ENCODE peak calls at places on chromosomes 1 and 21, in ten cellular contexts. K, I, B, O, H, M, X, C, J and A are unnamed samples. For H3K4me1 and H3K27me3, the result is how much of the 10 kb centered on the place peaks cover.

GRCh38 chr21:46188226-46189212 is 4.3 kb upstream of the SPATC1L start:
- DNase-seq in O (peak), H (peak), C (no peak), M (peak), X (no peak), K (peak), I (no peak), B (no peak), J (peak), A (peak)

GRCh38 chr1:64269558-64269884 is 66.1 kb downstream of the UBE2U start:
- DNase-seq in K (peak), C (no peak), J (no peak), X (no peak), H (no peak), M (no peak), B (no peak), O (no peak), I (no peak), A (no peak)

GRCh38 chr21:26116456-26117011 is 54.0 kb downstream of the APP start:
- DNase-seq in J (no peak), O (no peak), H (no peak), X (no peak), C (no peak), K (peak), B (no peak), M (peak), I (no peak), A (no peak)

GRCh38 chr1:216587715-216588114 is 135.5 kb downstream of the ESRRG start:
- DNase-seq in J (no peak), O (no peak), C (no peak), M (no peak), K (no peak), B (no peak), H (no peak), I (no peak), X (no peak), A (no peak)

GRCh38 chr21:31665397-31665796 is 5.9 kb downstream of the SOD1 start:
- DNase-seq in K (no peak), B (no peak), J (no peak), M (peak), C (no peak), H (no peak), X (no peak), I (no peak), O (no peak), A (no peak)

GRCh38 chr21:42850866-42851391 is 28.4 kb downstream of the WDR4 start:
- DNase-seq in C (no peak), M (no peak), J (peak), B (peak), K (no peak), O (peak), H (peak), I (no peak), X (no peak), A (peak)

GRCh38 chr1:192675716-192676115 is 39.8 kb downstream of the RGS13 start:
- DNase-seq in J (no peak), C (no peak), H (no peak), X (no peak), O (no peak), K (no peak), I (no peak), B (no peak), M (no peak), A (no peak)

GRCh38 chr1:230127105-230128054 is 60.3 kb downstream of the GALNT2 start:
- DNase-seq in H (no peak), K (no peak), B (no peak), I (no peak), J (no peak), M (no peak), O (no peak), C (no peak), X (peak), A (no peak)

GRCh38 chr1:218242171-218242570 is 42.9 kb upstream of the RRP15 start:
- DNase-seq in B (no peak), I (no peak), X (no peak), H (no peak), K (no peak), C (no peak), O (no peak), M (peak), J (no peak), A (no peak)

GRCh38 chr1:70667771-70668170 is 256.7 kb downstream of the CTH start:
- DNase-seq in J (no peak), B (no peak), X (no peak), O (no peak), I (no peak), M (no peak), K (no peak), C (no peak), H (no peak), A (no peak)

DNA sequence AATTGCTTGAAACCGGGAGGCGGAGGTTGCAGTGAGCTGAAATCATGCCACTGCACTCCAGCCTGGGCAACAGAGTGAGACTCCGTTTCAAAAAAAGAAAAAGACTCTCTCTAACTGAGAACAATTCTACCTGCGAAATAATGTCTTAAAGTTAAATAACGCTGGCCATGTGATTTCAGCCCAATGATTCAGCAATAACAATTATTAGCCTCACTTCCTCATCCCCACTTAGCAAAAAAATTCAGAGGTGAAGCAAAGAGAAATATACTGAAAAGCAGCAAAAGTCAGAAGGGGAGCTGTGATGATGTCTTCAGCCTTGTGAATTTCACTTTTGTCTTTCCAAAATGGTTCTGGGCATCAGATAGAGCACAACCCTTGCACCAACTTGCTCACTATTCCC is 79.9 kb upstream of the IPO9 start:
- DNase-seq in H (no peak), M (no peak), O (no peak), C (no peak), X (no peak), B (no peak), J (no peak), K (no peak), I (no peak), A (no peak)
- H3K4me1 ChIP-seq in H (half or more), M (half or more), O (under half), C (under half), X (under half), B (half or more), J (under half), K (under half), I (under half), A (under half)

GRCh38 chr21:35226302-35226701 is 177.2 kb upstream of the RUNX1 start:
- DNase-seq in M (peak), O (peak), X (no peak), I (no peak), H (no peak), J (no peak), B (peak), C (no peak), K (no peak), A (no peak)

GRCh38 chr21:35225573-35225972 is 176.5 kb upstream of the RUNX1 start:
- DNase-seq in M (no peak), C (no peak), H (no peak), K (no peak), O (no peak), X (no peak), I (no peak), B (no peak), J (no peak), A (no peak)

GRCh38 chr21:35222021-35222420 is 172.9 kb upstream of the RUNX1 start:
- DNase-seq in C (peak), B (peak), M (peak), H (no peak), I (no peak), O (no peak), J (no peak), X (no peak), K (no peak), A (no peak)

GRCh38 chr21:35222541-35222941 is 173.4 kb upstream of the RUNX1 start:
- DNase-seq in B (no peak), C (peak), I (no peak), H (no peak), X (no peak), M (no peak), K (no peak), J (no peak), O (no peak), A (no peak)

DNA sequence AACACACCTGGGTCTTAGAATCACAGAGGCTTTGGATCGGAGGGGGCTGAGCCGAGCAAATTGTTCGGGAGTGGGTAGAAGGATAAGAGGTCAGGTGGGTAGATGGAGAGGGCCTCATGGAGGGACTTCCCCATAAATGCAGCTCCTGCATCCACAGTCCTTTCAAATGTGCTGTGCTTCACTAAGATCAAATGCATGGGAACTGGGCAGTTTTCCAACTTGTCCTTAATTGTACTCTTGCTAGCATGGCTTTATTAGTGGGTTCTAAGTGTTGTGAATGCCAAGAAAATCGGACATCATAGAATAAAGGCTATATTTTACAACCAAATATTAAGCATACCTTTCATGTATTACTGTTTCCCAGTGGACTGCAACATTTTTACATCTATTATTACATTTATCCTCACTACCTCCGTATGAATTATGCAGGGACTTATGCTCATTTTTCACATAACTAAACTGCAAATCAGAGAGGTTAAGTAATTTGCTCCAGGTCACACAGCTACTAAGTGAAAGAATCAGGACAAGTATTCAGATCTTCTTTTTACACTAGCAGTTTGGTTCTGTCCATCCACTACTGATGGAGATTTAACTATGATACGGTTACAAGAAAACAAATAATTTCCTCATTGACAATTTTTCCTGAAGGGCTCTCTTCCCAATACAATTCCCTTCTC is 174.5 kb upstream of the RUNX1 start:
- DNase-seq in B (no peak), K (no peak), C (no peak), M (peak), H (no peak), I (no peak), O (no peak), X (no peak), J (no peak), A (no peak)
- H3K4me3 ChIP-seq in B (no peak), K (no peak), C (no peak), M (no peak), H (no peak), I (no peak), O (no peak), X (no peak), J (no peak), A (no peak)

GRCh38 chr1:18647681-18648214 is 17.1 kb downstream of the PAX7 start:
- DNase-seq in C (no peak), B (no peak), H (no peak), M (no peak), O (no peak), I (no peak), X (no peak), J (no peak), K (no peak), A (no peak)

GRCh38 chr1:18644469-18645171 is 14.0 kb downstream of the PAX7 start:
- DNase-seq in B (no peak), M (no peak), K (no peak), O (no peak), X (no peak), H (no peak), C (no peak), J (no peak), I (no peak), A (no peak)

GRCh38 chr1:18646091-18646775 is 15.6 kb downstream of the PAX7 start:
- DNase-seq in B (no peak), C (no peak), H (no peak), J (no peak), O (no peak), K (no peak), I (no peak), X (no peak), M (no peak), A (no peak)

GRCh38 chr1:18645172-18646090 is 14.8 kb downstream of the PAX7 start:
- DNase-seq in X (no peak), J (no peak), B (no peak), O (no peak), K (no peak), I (no peak), H (no peak), M (no peak), C (no peak), A (no peak)

DNA sequence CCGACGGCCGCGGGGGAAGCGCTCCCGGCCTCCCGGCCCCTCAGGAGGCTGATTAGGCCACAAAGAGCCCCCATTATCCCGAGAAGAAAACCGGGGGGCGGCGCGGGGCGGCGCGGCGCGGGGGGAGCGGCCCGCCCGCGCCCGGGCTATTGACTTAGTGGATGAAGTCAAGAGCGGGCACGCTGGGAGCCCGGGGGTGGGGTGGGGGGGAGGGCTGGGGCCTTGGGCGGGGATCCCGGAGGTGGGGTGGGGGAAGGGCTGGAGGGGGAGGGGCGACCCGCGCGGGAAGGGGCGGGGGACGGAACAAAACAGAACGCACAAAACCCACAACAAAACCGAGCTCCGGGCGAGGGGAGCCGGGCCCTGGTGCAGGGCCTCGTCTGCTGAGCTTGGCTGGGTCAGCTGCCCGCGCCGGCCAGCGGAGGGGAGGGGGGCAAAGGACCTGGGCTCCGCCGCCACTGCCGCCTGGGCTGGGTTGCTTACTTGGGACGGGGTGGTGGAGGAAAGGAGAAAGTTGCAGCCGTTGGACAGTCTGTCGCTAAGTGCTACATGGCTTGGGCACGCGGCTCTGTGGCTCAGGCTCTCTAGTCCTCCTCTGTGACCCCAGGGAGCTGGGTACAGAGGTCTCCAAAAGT is 16.2 kb downstream of the PAX7 start:
- DNase-seq in B (peak), O (no peak), I (no peak), C (no peak), M (no peak), J (no peak), K (no peak), X (no peak), H (no peak), A (no peak)
- H3K27me3 ChIP-seq in B (half or more), O (half or more), I (under half), C (half or more), M (under half), J (half or more), K (half or more), X (half or more), H (half or more), A (under half)

DNA sequence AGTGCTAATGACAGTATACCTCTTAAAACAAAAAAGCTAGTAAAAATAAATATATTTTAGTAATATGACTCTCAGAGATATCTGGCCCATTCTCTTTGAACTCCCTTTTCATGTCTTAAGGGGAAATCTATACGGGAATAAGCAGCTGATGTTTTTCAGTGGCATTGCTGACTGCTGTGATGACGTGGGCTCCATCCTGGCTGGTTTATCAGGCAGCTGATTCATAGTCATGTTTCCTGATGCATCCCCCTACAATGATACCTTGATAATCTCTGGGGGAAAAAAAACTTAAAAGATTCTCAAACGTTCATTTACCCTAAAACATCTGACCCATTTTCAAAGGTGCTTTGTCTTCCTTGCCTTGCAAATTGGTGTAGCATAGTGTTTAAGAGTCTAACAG is 53.8 kb downstream of the ABCA4 start:
- DNase-seq in B (no peak), M (peak), C (no peak), O (peak), I (no peak), H (no peak), K (no peak), J (no peak), X (no peak), A (no peak)
- H3K4me1 ChIP-seq in B (under half), M (under half), C (under half), O (under half), I (under half), H (under half), K (under half), J (under half), X (under half), A (under half)

GRCh38 chr1:198686069-198686728 is 47.4 kb downstream of the PTPRC start:
- DNase-seq in B (no peak), X (no peak), K (no peak), H (no peak), I (no peak), O (peak), M (peak), J (no peak), C (peak), A (no peak)
- H3K4me3 ChIP-seq in B (no peak), X (no peak), K (no peak), H (no peak), I (peak), O (no peak), M (no peak), J (no peak), C (no peak), A (peak)

GRCh38 chr1:111778066-111778465 is 22.4 kb downstream of the DDX20 start:
- DNase-seq in X (no peak), M (no peak), H (no peak), O (no peak), J (no peak), B (no peak), I (no peak), C (no peak), K (no peak), A (no peak)
- H3K27me3 ChIP-seq in X (under half), M (under half), H (under half), O (under half), J (under half), B (under half), I (under half), C (under half), K (under half), A (under half)

GRCh38 chr1:235315173-235315572 is 12.8 kb downstream of the ARID4B start:
- DNase-seq in C (no peak), H (no peak), O (no peak), X (no peak), B (no peak), M (no peak), I (no peak), K (no peak), J (no peak), A (no peak)

GRCh38 chr1:235317179-235317578 is 10.8 kb downstream of the ARID4B start:
- DNase-seq in O (no peak), K (no peak), C (no peak), I (no peak), M (no peak), H (no peak), X (no peak), B (no peak), J (no peak), A (no peak)

GRCh38 chr1:235320521-235321179 is 7.3 kb downstream of the ARID4B start:
- DNase-seq in O (no peak), J (no peak), X (no peak), M (no peak), C (no peak), K (no peak), I (no peak), B (peak), H (no peak), A (no peak)

GRCh38 chr1:235315735-235316134 is 12.2 kb downstream of the ARID4B start:
- DNase-seq in C (no peak), O (no peak), B (no peak), K (no peak), I (no peak), H (no peak), X (no peak), M (no peak), J (no peak), A (no peak)

DNA sequence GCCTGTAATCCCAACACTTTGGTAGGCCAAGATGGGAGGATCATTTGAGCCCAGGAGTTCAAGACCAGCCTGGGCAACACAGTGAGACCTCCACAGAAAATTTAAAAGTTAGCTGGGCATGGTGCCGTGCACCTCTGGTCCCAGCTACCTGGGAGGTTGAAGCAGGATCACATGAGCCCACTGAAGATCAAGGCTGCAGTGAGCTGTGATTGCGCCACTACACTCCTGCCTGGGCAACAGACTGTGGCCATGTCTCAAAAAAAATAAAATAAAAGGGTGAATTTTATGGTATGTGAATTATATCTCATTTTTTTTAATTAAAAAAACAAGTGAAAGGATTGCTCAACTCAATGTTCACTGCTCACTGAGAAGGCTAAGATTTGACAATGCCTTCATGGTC is 8.7 kb downstream of the ARID4B start:
- DNase-seq in I (no peak), K (no peak), X (no peak), M (no peak), B (no peak), J (no peak), O (no peak), H (no peak), C (no peak), A (no peak)
- H3K4me1 ChIP-seq in I (half or more), K (under half), X (under half), M (under half), B (under half), J (under half), O (under half), H (under half), C (under half), A (under half)

DNA sequence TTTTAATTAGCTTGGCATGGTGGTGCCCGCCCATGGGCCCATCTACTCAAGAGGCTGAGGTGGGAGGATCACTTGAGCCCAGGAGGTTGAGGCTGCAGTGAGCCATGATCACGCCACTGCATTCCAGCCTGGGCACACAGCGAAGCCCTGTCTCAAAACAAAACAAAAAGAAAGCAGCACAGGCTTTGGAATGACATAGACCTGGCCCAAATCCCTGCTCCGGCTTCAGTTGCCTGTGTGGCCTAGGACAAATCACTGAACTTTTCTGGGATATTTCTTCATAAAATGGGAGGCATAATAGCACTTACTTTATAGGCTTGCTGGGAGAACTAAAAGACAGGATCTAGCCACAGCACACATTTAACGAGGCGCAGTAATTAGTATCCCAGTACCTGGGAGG is 2.4 kb downstream of the PEAR1 start:
- DNase-seq in B (no peak), K (no peak), O (no peak), X (peak), C (no peak), J (no peak), M (peak), I (no peak), H (no peak), A (no peak)
- H3K4me3 ChIP-seq in B (no peak), K (no peak), O (no peak), X (peak), C (no peak), J (peak), M (no peak), I (no peak), H (no peak), A (no peak)

GRCh38 chr1:202591523-202591922 is 118.7 kb downstream of the SYT2 start:
- DNase-seq in C (no peak), X (no peak), O (no peak), K (no peak), B (no peak), I (no peak), H (no peak), J (no peak), M (no peak), A (no peak)

GRCh38 chr1:202589190-202589680 is 121.0 kb downstream of the SYT2 start:
- DNase-seq in X (no peak), M (peak), B (peak), H (peak), I (no peak), J (no peak), K (peak), C (no peak), O (peak), A (peak)

GRCh38 chr1:202590119-202590518 is 120.1 kb downstream of the SYT2 start:
- DNase-seq in X (no peak), C (no peak), H (no peak), J (no peak), O (no peak), B (no peak), M (no peak), I (no peak), K (no peak), A (no peak)

GRCh38 chr1:202592141-202592540 is 118.1 kb downstream of the SYT2 start:
- DNase-seq in H (no peak), X (no peak), O (no peak), K (no peak), J (no peak), B (no peak), C (no peak), M (no peak), I (no peak), A (peak)

GRCh38 chr1:202590975-202591411 is 119.3 kb downstream of the SYT2 start:
- DNase-seq in X (no peak), O (no peak), M (no peak), I (no peak), C (no peak), B (no peak), K (no peak), H (no peak), J (no peak), A (no peak)
- H3K27me3 ChIP-seq in X (under half), O (under half), M (under half), I (under half), C (under half), B (under half), K (under half), H (under half), J (under half), A (under half)